ENCODE peak calls at places on chromosome 7, in six cellular contexts. One of them, this sample, is unnamed.

GRCh38 chr7:119879837-119880236 is 393.1 kb upstream of the KCND2 start:
- DNase-seq in ovary: no peak
- DNase-seq in breast epithelium: no peak
- DNase-seq in Peyer's patch: no peak
- DNase-seq in right atrium auricular region: no peak
- DNase-seq in HCT116: no peak
- DNase-seq in this sample: no peak

GRCh38 chr7:64045301-64046040 is at the start of gene ZNF727:
- DNase-seq in HCT116: no peak
- DNase-seq in breast epithelium: no peak
- DNase-seq in ovary: peak; percentile 78
- DNase-seq in Peyer's patch: no peak
- DNase-seq in right atrium auricular region: peak; percentile 68
- DNase-seq in this sample: no peak

GRCh38 chr7:130901209-130901783 is 167.3 kb upstream of the KLF14 start:
- DNase-seq in ovary: peak; percentile 67
- DNase-seq in HCT116: peak; percentile 96
- DNase-seq in Peyer's patch: peak; percentile 71
- DNase-seq in breast epithelium: peak; percentile 66
- DNase-seq in right atrium auricular region: peak; percentile 80
- DNase-seq in this sample: peak; percentile 83

GRCh38 chr7:69843653-69844052 is 245.4 kb downstream of the AUTS2 start:
- DNase-seq in breast epithelium: no peak
- DNase-seq in Peyer's patch: no peak
- DNase-seq in HCT116: no peak
- DNase-seq in right atrium auricular region: no peak
- DNase-seq in ovary: no peak
- DNase-seq in this sample: no peak

GRCh38 chr7:44264221-44264956 is 61.0 kb downstream of the CAMK2B start:
- DNase-seq in HCT116: no peak
- DNase-seq in ovary: no peak
- DNase-seq in breast epithelium: no peak
- DNase-seq in Peyer's patch: no peak
- DNase-seq in right atrium auricular region: no peak
- DNase-seq in this sample: no peak

GRCh38 chr7:92797693-92798092 is 38.7 kb downstream of the CDK6 start:
- DNase-seq in breast epithelium: no peak
- DNase-seq in HCT116: no peak
- DNase-seq in ovary: no peak
- DNase-seq in right atrium auricular region: no peak
- DNase-seq in Peyer's patch: no peak
- DNase-seq in this sample: no peak

GRCh38 chr7:121109145-121109544 is 120.6 kb downstream of the CPED1 start:
- DNase-seq in HCT116: no peak
- DNase-seq in right atrium auricular region: no peak
- DNase-seq in breast epithelium: no peak
- DNase-seq in ovary: no peak
- DNase-seq in Peyer's patch: no peak
- DNase-seq in this sample: no peak

GRCh38 chr7:135995751-135996150 is 18.6 kb upstream of the MTPN start:
- DNase-seq in right atrium auricular region: no peak
- DNase-seq in Peyer's patch: no peak
- DNase-seq in ovary: no peak
- DNase-seq in HCT116: no peak
- DNase-seq in breast epithelium: no peak
- DNase-seq in this sample: no peak

GRCh38 chr7:100515072-100515532 is 23.9 kb upstream of the AGFG2 start:
- DNase-seq in right atrium auricular region: no peak
- DNase-seq in breast epithelium: no peak
- DNase-seq in Peyer's patch: no peak
- DNase-seq in HCT116: no peak
- DNase-seq in ovary: no peak
- DNase-seq in this sample: no peak

GRCh38 chr7:1064581-1064980 is 20.2 kb downstream of the GPR146 start:
- DNase-seq in breast epithelium: no peak
- DNase-seq in right atrium auricular region: no peak
- DNase-seq in Peyer's patch: no peak
- DNase-seq in HCT116: no peak
- DNase-seq in ovary: no peak
- DNase-seq in this sample: no peak

GRCh38 chr7:106185719-106186118 is 73.6 kb upstream of the SYPL1 start:
- DNase-seq in ovary: no peak
- DNase-seq in Peyer's patch: no peak
- DNase-seq in HCT116: no peak
- DNase-seq in breast epithelium: no peak
- DNase-seq in right atrium auricular region: no peak
- DNase-seq in this sample: no peak

DNA sequence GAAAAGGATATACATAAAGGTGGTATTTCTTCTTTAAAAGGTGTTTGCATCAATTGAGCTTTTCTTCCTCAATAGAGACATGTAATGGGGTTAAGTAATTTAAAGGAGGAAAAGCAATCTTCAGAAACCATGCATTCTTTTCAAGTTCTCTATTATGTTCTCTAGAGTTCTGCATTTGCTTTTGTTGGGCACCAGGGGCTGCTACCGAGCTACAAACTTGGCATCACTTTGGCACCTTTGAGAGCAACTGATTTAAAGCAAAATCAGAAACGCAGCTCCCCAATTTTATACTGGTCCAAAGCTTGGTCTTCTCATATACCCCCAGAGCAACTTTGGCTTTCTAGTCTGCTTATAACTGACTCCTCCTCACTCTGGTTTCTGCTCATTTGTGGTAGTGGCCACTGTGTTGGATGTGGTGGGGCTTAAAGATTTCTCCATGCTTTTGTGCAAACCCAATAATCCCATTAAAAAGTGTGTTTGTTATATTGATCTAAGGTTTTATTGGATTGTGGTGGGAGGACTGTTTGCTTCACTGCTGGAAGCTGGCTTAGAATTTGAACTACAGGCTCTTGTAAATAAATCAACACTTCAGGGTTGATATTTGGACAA is 712.1 kb downstream of the PHTF2 start:
- DNase-seq in HCT116: peak; percentile 8
- DNase-seq in ovary: no peak
- DNase-seq in Peyer's patch: no peak
- DNase-seq in breast epithelium: no peak
- DNase-seq in right atrium auricular region: no peak
- DNase-seq in this sample: no peak
- TF ChIP-seq CTCF in HCT116: peak; percentile 70
- TF ChIP-seq CTCF in ovary: no peak
- TF ChIP-seq CTCF in Peyer's patch: no peak
- TF ChIP-seq CTCF in breast epithelium: no peak
- TF ChIP-seq CTCF in right atrium auricular region: peak; percentile 67
- TF ChIP-seq CTCF in this sample: peak; percentile 50

GRCh38 chr7:22295402-22296264 is 61.3 kb downstream of the RAPGEF5 start:
- DNase-seq in HCT116: no peak
- DNase-seq in right atrium auricular region: no peak
- DNase-seq in ovary: no peak
- DNase-seq in breast epithelium: no peak
- DNase-seq in Peyer's patch: no peak
- DNase-seq in this sample: no peak
- H3K27ac ChIP-seq in HCT116: no peak overlapping the region
- H3K27ac ChIP-seq in right atrium auricular region: no peak overlapping the region
- H3K27ac ChIP-seq in ovary: no peak overlapping the region
- H3K27ac ChIP-seq in breast epithelium: no peak overlapping the region
- H3K27ac ChIP-seq in Peyer's patch: no peak overlapping the region
- H3K27ac ChIP-seq in this sample: no peak overlapping the region

GRCh38 chr7:157587051-157587450 is 250.2 kb downstream of the DNAJB6 start:
- DNase-seq in breast epithelium: no peak
- DNase-seq in HCT116: no peak
- DNase-seq in Peyer's patch: no peak
- DNase-seq in right atrium auricular region: no peak
- DNase-seq in ovary: no peak
- DNase-seq in this sample: no peak

GRCh38 chr7:157586426-157586955 is 249.7 kb downstream of the DNAJB6 start:
- DNase-seq in ovary: no peak
- DNase-seq in right atrium auricular region: no peak
- DNase-seq in HCT116: no peak
- DNase-seq in breast epithelium: no peak
- DNase-seq in Peyer's patch: no peak
- DNase-seq in this sample: no peak

GRCh38 chr7:157587487-157588270 is 250.9 kb downstream of the DNAJB6 start:
- DNase-seq in HCT116: no peak
- DNase-seq in right atrium auricular region: no peak
- DNase-seq in ovary: no peak
- DNase-seq in Peyer's patch: no peak
- DNase-seq in breast epithelium: no peak
- DNase-seq in this sample: no peak

GRCh38 chr7:157584420-157584819 is 247.6 kb downstream of the DNAJB6 start:
- DNase-seq in breast epithelium: no peak
- DNase-seq in Peyer's patch: no peak
- DNase-seq in right atrium auricular region: no peak
- DNase-seq in HCT116: no peak
- DNase-seq in ovary: no peak
- DNase-seq in this sample: no peak

GRCh38 chr7:157585113-157585861 is 248.5 kb downstream of the DNAJB6 start:
- DNase-seq in HCT116: no peak
- DNase-seq in right atrium auricular region: no peak
- DNase-seq in breast epithelium: no peak
- DNase-seq in ovary: no peak
- DNase-seq in Peyer's patch: no peak
- DNase-seq in this sample: no peak
- H3K4me3 ChIP-seq in HCT116: no peak overlapping the region
- H3K4me3 ChIP-seq in right atrium auricular region: no peak overlapping the region
- H3K4me3 ChIP-seq in breast epithelium: peak overlapping the region; percentile 3
- H3K4me3 ChIP-seq in ovary: no peak overlapping the region
- H3K4me3 ChIP-seq in Peyer's patch: no peak overlapping the region
- H3K4me3 ChIP-seq in this sample: no peak overlapping the region

GRCh38 chr7:143347950-143348349 is 14.6 kb downstream of the FAM131B start:
- DNase-seq in breast epithelium: no peak
- DNase-seq in Peyer's patch: no peak
- DNase-seq in HCT116: no peak
- DNase-seq in right atrium auricular region: no peak
- DNase-seq in ovary: no peak
- DNase-seq in this sample: no peak

GRCh38 chr7:143343596-143343995 is 18.9 kb downstream of the FAM131B start:
- DNase-seq in ovary: no peak
- DNase-seq in breast epithelium: no peak
- DNase-seq in right atrium auricular region: no peak
- DNase-seq in HCT116: no peak
- DNase-seq in Peyer's patch: no peak
- DNase-seq in this sample: no peak

GRCh38 chr7:143346018-143346417 is 16.5 kb downstream of the FAM131B start:
- DNase-seq in breast epithelium: no peak
- DNase-seq in right atrium auricular region: no peak
- DNase-seq in HCT116: no peak
- DNase-seq in ovary: no peak
- DNase-seq in Peyer's patch: no peak
- DNase-seq in this sample: no peak

GRCh38 chr7:143341842-143342241 is 20.7 kb downstream of the FAM131B start:
- DNase-seq in HCT116: no peak
- DNase-seq in ovary: no peak
- DNase-seq in breast epithelium: no peak
- DNase-seq in Peyer's patch: no peak
- DNase-seq in right atrium auricular region: no peak
- DNase-seq in this sample: no peak

GRCh38 chr7:143345428-143345900 is 17.0 kb downstream of the FAM131B start:
- DNase-seq in ovary: no peak
- DNase-seq in breast epithelium: no peak
- DNase-seq in HCT116: peak; percentile 73
- DNase-seq in right atrium auricular region: no peak
- DNase-seq in Peyer's patch: peak; percentile 87
- DNase-seq in this sample: no peak
- TF ChIP-seq CTCF in ovary: no peak
- TF ChIP-seq CTCF in breast epithelium: peak; percentile 22
- TF ChIP-seq CTCF in HCT116: peak; percentile 78
- TF ChIP-seq CTCF in right atrium auricular region: peak; percentile 62
- TF ChIP-seq CTCF in Peyer's patch: no peak
- TF ChIP-seq CTCF in this sample: no peak

GRCh38 chr7:40008218-40008815 is 58.3 kb downstream of the CDK13 start:
- DNase-seq in ovary: no peak
- DNase-seq in breast epithelium: no peak
- DNase-seq in HCT116: no peak
- DNase-seq in right atrium auricular region: no peak
- DNase-seq in Peyer's patch: no peak
- DNase-seq in this sample: no peak
- H3K27ac ChIP-seq in ovary: no peak overlapping the region
- H3K27ac ChIP-seq in breast epithelium: no peak overlapping the region
- H3K27ac ChIP-seq in HCT116: no peak overlapping the region
- H3K27ac ChIP-seq in right atrium auricular region: no peak overlapping the region
- H3K27ac ChIP-seq in Peyer's patch: no peak overlapping the region
- H3K27ac ChIP-seq in this sample: no peak overlapping the region

DNA sequence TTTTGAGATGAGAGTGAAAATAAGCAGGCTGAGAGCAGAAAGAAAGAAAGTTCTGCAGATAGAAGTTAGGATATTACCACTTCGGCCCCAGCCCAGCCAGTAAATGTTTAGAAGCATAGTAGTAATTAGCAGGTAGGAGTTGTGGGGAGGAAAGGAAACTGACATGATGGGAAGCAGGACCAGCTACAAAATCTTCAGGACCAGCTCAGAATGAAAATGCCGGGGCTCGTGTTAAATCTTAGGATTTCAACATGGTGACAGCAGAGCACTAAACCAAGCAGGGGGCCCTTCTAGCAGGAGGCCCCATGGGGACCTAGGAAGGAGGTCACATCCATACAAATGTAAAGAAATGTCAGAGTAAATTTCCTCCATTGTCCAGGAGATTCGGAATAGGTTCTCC is 28.7 kb downstream of the PRSS2 start:
- DNase-seq in Peyer's patch: no peak
- DNase-seq in breast epithelium: no peak
- DNase-seq in right atrium auricular region: no peak
- DNase-seq in HCT116: no peak
- DNase-seq in ovary: no peak
- DNase-seq in this sample: peak; percentile 29
- H3K4me3 ChIP-seq in Peyer's patch: peak overlapping the region; percentile 74
- H3K4me3 ChIP-seq in breast epithelium: no peak overlapping the region
- H3K4me3 ChIP-seq in right atrium auricular region: no peak overlapping the region
- H3K4me3 ChIP-seq in HCT116: no peak overlapping the region
- H3K4me3 ChIP-seq in ovary: no peak overlapping the region
- H3K4me3 ChIP-seq in this sample: no peak overlapping the region